ENCODE peak calls at places on chromosomes 5 and 9, in eight cellular contexts. B is AG20443; Y is hepatic stellate cell; E is activated T-helper 1 cell treated with Interleukin-2 at 50 U/mL for 16 hours; O is transverse colon; U is NCI-H2029 treated with DMSO at 0.1 percent for 48 hours; K is activated T-cell treated with anti-CD3 and anti-CD28 coated beads, Interleukin-2, amount 50 U/mL, for 72 hours; G is bronchial epithelial cell. Q is an unnamed sample.

GRCh38 chr5:154341620-154342019 is 104.2 kb upstream of the SAP30L start:
- DNase-seq in B (no peak), Y (no peak), E (no peak), O (no peak), U (no peak), K (no peak), G (no peak), Q (no peak)

GRCh38 chr9:34375901-34376595 is 650 bp downstream of the MYORG start:
- DNase-seq in B (peak), Y (peak), E (peak), O (peak), U (no peak), K (peak), G (peak), Q (peak)

GRCh38 chr9:98540476-98540875 is 168.3 kb downstream of the GABBR2 start:
- DNase-seq in B (no peak), Y (no peak), E (no peak), O (no peak), U (no peak), K (no peak), G (no peak), Q (no peak)

GRCh38 chr5:27267209-27267824 is 228.9 kb upstream of the CDH9 start:
- DNase-seq in B (no peak), Y (no peak), E (no peak), O (no peak), U (no peak), K (no peak), G (no peak), Q (no peak)

GRCh38 chr5:92678576-92679105 is 902.4 kb downstream of the NR2F1-AS1 start:
- DNase-seq in B (no peak), Y (no peak), E (no peak), O (no peak), U (no peak), K (no peak), G (peak), Q (peak)

GRCh38 chr9:93670208-93671029 is 94.0 kb downstream of the PHF2 start:
- DNase-seq in B (peak), Y (peak), E (no peak), O (peak), U (no peak), K (no peak), G (no peak), Q (no peak)

GRCh38 chr5:113172231-113172826 is 195.7 kb downstream of the DCP2 start:
- DNase-seq in B (no peak), Y (no peak), E (no peak), O (no peak), U (no peak), K (no peak), G (no peak), Q (no peak)

GRCh38 chr5:176737001-176737745 is 73.2 kb upstream of the UNC5A start:
- DNase-seq in B (no peak), Y (no peak), E (no peak), O (peak), U (no peak), K (no peak), G (no peak), Q (peak)

GRCh38 chr5:96259211-96259772 is 173.8 kb downstream of the PCSK1 start:
- DNase-seq in B (peak), Y (no peak), E (no peak), O (no peak), U (no peak), K (no peak), G (peak), Q (peak)